ENCODE peak calls at places on chromosomes 1 and 21, in six cellular contexts. B is mammary epithelial cell, F is K562, P is omental fat pad, M is RWPE1, Z is epithelial cell of esophagus. Q is an unnamed sample.

GRCh38 chr1:235583511-235584001 is 66.0 kb downstream of the GNG4 start:
- DNase-seq in P (no peak), Z (peak), F (no peak), M (no peak), B (peak), Q (no peak)

GRCh38 chr1:149993764-149994163 is 16.8 kb downstream of the OTUD7B start:
- DNase-seq in Z (no peak), F (no peak), M (no peak), P (no peak), B (no peak), Q (no peak)

GRCh38 chr1:162990665-162991064 is 78.5 kb upstream of the RGS4 start:
- DNase-seq in M (no peak), B (no peak), F (no peak), Z (no peak), P (no peak), Q (no peak)

GRCh38 chr1:119673171-119673940 is 25.3 kb upstream of the ZNF697 start:
- DNase-seq in F (no peak), B (peak), P (no peak), Z (peak), M (no peak), Q (no peak)

GRCh38 chr21:45698493-45698947 is 55.0 kb downstream of the PCBP3 start:
- DNase-seq in P (peak), Z (peak), M (peak), F (no peak), B (peak), Q (no peak)

GRCh38 chr1:175318633-175319032 is 126.1 kb upstream of the KIAA0040 start:
- DNase-seq in B (no peak), F (no peak), Z (no peak), P (no peak), M (no peak), Q (no peak)

GRCh38 chr1:229086686-229087085 is 184.2 kb upstream of the RAB4A start:
- DNase-seq in P (no peak), B (no peak), M (no peak), Z (no peak), F (no peak), Q (no peak)

GRCh38 chr21:45588861-45589491 is 46.7 kb upstream of the SLC19A1 start:
- DNase-seq in F (no peak), P (no peak), Z (no peak), B (no peak), M (no peak), Q (no peak)

GRCh38 chr1:155871390-155871789 is 12.0 kb downstream of the SYT11 start:
- DNase-seq in P (no peak), M (no peak), F (no peak), Z (peak), B (peak), Q (no peak)

GRCh38 chr21:15894596-15894995 is 164.8 kb downstream of the USP25 start:
- DNase-seq in B (no peak), P (no peak), F (no peak), Z (no peak), M (peak), Q (no peak)
- TF ChIP-seq CTCF in B (peak), P (no peak), F (peak), Z (no peak), M (peak), Q (peak)

GRCh38 chr1:41322835-41323234 is 38.4 kb upstream of the FOXO6 start:
- DNase-seq in Z (peak), P (no peak), B (peak), F (peak), M (peak), Q (no peak)
- TF ChIP-seq CTCF in Z (peak), P (no peak), B (peak), F (peak), M (no peak), Q (peak)

DNA sequence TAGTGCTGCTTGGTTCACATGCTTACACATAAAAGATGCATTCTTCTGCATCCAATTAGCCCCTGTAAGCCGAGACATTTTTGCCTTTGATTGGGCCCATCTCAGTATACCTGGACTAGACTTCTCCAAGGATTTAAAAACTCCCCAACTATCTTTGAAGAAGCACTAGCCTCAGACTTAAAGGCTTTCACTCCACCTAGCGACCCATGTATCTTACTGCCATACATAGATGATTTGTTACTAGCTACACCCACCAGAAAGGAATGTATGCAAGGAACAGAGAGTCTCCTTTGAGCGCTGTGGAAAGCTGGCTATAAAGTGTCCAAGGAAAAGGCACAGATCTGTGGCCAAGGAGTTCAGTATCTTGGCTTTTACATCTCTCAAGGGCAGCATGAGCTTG is 91.7 kb downstream of the LIPI start:
- DNase-seq in F (no peak), Z (no peak), B (no peak), P (no peak), M (no peak), Q (no peak)
- TF ChIP-seq CTCF in F (peak), Z (no peak), B (no peak), P (no peak), M (no peak), Q (no peak)

GRCh38 chr1:82778612-82779011 is 977.9 kb downstream of the ADGRL2 start:
- DNase-seq in Z (peak), B (no peak), F (peak), M (no peak), P (no peak), Q (no peak)
- TF ChIP-seq CTCF in Z (peak), B (peak), F (no peak), M (no peak), P (no peak), Q (peak)

GRCh38 chr1:153679337-153680119 is 1.0 kb downstream of the NPR1 start:
- DNase-seq in F (no peak), B (no peak), P (no peak), M (no peak), Z (no peak), Q (no peak)
- TF ChIP-seq CTCF in F (no peak), B (no peak), P (no peak), M (peak), Z (peak), Q (peak)

GRCh38 chr1:83596331-83596730 is 402.6 kb downstream of the TTLL7 start:
- DNase-seq in M (no peak), Z (no peak), F (no peak), P (no peak), B (no peak), Q (no peak)

GRCh38 chr1:83588140-83588539 is 410.8 kb downstream of the TTLL7 start:
- DNase-seq in F (no peak), B (no peak), Z (no peak), M (no peak), P (no peak), Q (no peak)

GRCh38 chr1:83593073-83593472 is 405.9 kb downstream of the TTLL7 start:
- DNase-seq in Z (no peak), F (no peak), B (no peak), M (no peak), P (no peak), Q (no peak)
- TF ChIP-seq CTCF in Z (no peak), F (no peak), B (no peak), M (no peak), P (no peak), Q (no peak)